ENCODE peak calls at places on chromosome 10, in eight cellular contexts. R, P, E, H, S, A, G and T are unnamed samples.

GRCh38 chr10:122062831-122063674 is 74.1 kb downstream of the TACC2 start:
- DNase-seq in R (peak; percentile 92), P (no peak), E (peak; percentile 84), H (peak; percentile 99), S (peak; percentile 76), A (no peak), G (peak; percentile 97), T (peak; percentile 49)

GRCh38 chr10:93553501-93554374 is 12.7 kb upstream of the FFAR4 start:
- DNase-seq in R (no peak), P (no peak), E (no peak), H (peak; percentile 22), S (no peak), A (no peak), G (peak; percentile 33), T (no peak)

GRCh38 chr10:19815478-19816419 is 483 bp upstream of the PLXDC2 start:
- DNase-seq in R (peak; percentile 85), P (no peak), E (peak; percentile 78), H (peak; percentile 13), S (peak; percentile 71), A (no peak), G (peak; percentile 91), T (peak; percentile 96)

GRCh38 chr10:51063659-51064535 is 10.4 kb upstream of the PRKG1 start:
- DNase-seq in R (no peak), P (no peak), E (no peak), H (peak; percentile 28), S (no peak), A (no peak), G (peak; percentile 62), T (peak; percentile 44)

GRCh38 chr10:15254808-15255655 is 86.5 kb upstream of the NMT2 start:
- DNase-seq in R (no peak), P (peak; percentile 18), E (no peak), H (no peak), S (no peak), A (no peak), G (no peak), T (no peak)

GRCh38 chr10:122019414-122019975 is 30.5 kb downstream of the TACC2 start:
- DNase-seq in R (no peak), P (no peak), E (no peak), H (peak; percentile 47), S (peak; percentile 74), A (no peak), G (no peak), T (no peak)

GRCh38 chr10:69389827-69390490 is 26.8 kb downstream of the TACR2 start:
- DNase-seq in R (no peak), P (no peak), E (no peak), H (peak; percentile 83), S (no peak), A (no peak), G (no peak), T (peak; percentile 72)

GRCh38 chr10:9342865-9343450 is 1288.5 kb downstream of the GATA3 start:
- DNase-seq in R (no peak), P (no peak), E (no peak), H (peak; percentile 36), S (no peak), A (no peak), G (peak; percentile 61), T (peak; percentile 48)

GRCh38 chr10:91162495-91163268 is 57.8 kb upstream of the PCGF5 start:
- DNase-seq in R (peak; percentile 86), P (peak; percentile 67), E (peak; percentile 81), H (peak; percentile 65), S (peak; percentile 87), A (peak; percentile 69), G (peak; percentile 54), T (peak; percentile 23)

GRCh38 chr10:68212721-68213352 is 19.1 kb downstream of the ATOH7 start:
- DNase-seq in R (no peak), P (no peak), E (no peak), H (peak; percentile 33), S (no peak), A (no peak), G (peak; percentile 73), T (peak; percentile 68)

GRCh38 chr10:18104223-18104872 is 35.9 kb upstream of the CACNB2 start:
- DNase-seq in R (peak; percentile 48), P (peak; percentile 6), E (peak; percentile 29), H (peak; percentile 52), S (peak; percentile 53), A (peak; percentile 2), G (peak; percentile 41), T (peak; percentile 75)

GRCh38 chr10:14674376-14675050 is 100.2 kb downstream of the FAM107B start:
- DNase-seq in R (no peak), P (no peak), E (no peak), H (no peak), S (no peak), A (no peak), G (no peak), T (no peak)

GRCh38 chr10:57964371-57964770 is 303.3 kb downstream of the IPMK start:
- DNase-seq in R (peak; percentile 81), P (no peak), E (peak; percentile 13), H (peak; percentile 33), S (no peak), A (no peak), G (no peak), T (peak; percentile 3)

GRCh38 chr10:89129850-89130396 is 77.2 kb downstream of the CH25H start:
- DNase-seq in R (peak; percentile 23), P (no peak), E (peak; percentile 15), H (no peak), S (peak; percentile 22), A (no peak), G (no peak), T (no peak)

GRCh38 chr10:43944742-43945730 is 296.4 kb upstream of the ZNF32 start:
- DNase-seq in R (no peak), P (no peak), E (no peak), H (no peak), S (no peak), A (no peak), G (peak; percentile 54), T (no peak)

GRCh38 chr10:132057191-132057681 is 8.5 kb upstream of the JAKMIP3 start:
- DNase-seq in R (no peak), P (no peak), E (no peak), H (no peak), S (no peak), A (no peak), G (no peak), T (no peak)

GRCh38 chr10:51007781-51008180 is 66.5 kb upstream of the PRKG1 start:
- DNase-seq in R (no peak), P (no peak), E (no peak), H (no peak), S (no peak), A (no peak), G (peak; percentile 60), T (no peak)

GRCh38 chr10:76918106-76918505 is 719.5 kb downstream of the KCNMA1 start:
- DNase-seq in R (no peak), P (no peak), E (no peak), H (no peak), S (no peak), A (no peak), G (no peak), T (no peak)

DNA sequence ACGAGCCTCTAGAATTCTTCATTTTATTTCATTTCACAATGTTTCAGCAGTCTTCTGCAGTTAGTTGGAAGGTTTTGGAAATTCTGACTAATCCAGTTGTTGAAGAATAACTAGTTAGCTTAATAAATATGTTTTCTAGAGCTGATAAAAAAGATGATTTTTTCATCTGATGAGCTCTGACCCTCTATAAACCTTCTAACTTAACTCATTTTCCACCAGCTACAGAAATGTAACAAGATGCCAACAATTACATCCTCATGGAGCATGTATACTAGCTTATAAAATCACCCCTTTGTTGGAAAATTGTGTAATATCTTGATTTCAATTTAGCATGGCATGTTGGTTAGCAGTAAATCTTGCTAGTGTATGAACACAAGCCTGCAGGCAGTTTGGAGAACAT is 33.1 kb downstream of the KAT6B start:
- DNase-seq in R (no peak), P (no peak), E (no peak), H (no peak), S (no peak), A (no peak), G (no peak), T (peak; percentile 25)
- H3K27ac ChIP-seq in R (no peak overlapping the region), P (no peak overlapping the region), E (no peak overlapping the region), H (no peak overlapping the region), S (no peak overlapping the region), A (no peak overlapping the region), G (no peak overlapping the region), T (no peak overlapping the region)

DNA sequence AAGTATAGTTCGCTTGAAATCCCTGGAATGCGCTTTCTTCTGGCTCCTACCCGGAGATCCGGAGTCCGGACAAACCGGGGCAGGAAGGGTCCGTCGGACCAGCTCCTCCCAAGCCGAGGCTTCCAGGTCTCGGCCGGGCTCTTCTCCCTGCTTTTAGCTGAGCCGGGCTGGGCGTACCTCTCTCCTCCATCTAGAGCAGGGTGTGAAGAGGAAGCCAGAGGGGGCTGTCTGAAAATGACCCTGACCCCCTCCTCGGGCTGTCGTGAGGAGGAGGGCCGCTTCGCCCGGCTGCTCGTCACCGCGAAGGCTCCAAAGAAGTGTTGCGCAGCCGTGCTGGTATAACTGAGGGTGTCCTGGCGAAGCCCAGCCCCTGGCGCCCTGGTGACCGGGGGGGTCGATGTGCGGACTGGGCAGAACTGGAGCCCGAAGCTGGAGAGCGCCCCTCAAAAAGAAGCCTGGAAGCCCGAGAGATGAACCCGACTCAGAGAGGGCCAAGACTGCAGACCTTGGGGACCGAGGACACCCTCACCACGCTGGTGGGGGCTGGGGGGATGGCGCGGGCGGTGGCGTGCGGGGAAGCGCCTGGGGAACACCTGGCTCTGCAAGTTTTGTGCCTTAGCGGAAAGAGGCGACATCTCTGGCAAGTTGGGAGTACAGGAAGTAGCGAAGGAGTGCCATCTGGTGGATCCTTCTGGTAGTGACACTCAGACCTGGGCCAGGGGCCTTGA is 5.7 kb downstream of the KAZALD1 start:
- DNase-seq in R (peak; percentile 71), P (peak; percentile 64), E (peak; percentile 64), H (peak; percentile 90), S (peak; percentile 59), A (peak; percentile 69), G (peak; percentile 84), T (peak; percentile 91)
- H3K27ac ChIP-seq in R (peak overlapping the region; percentile 99), P (no peak overlapping the region), E (no peak overlapping the region), H (peak overlapping the region; percentile 87), S (no peak overlapping the region), A (no peak overlapping the region), G (no peak overlapping the region), T (peak overlapping the region; percentile 73)

DNA sequence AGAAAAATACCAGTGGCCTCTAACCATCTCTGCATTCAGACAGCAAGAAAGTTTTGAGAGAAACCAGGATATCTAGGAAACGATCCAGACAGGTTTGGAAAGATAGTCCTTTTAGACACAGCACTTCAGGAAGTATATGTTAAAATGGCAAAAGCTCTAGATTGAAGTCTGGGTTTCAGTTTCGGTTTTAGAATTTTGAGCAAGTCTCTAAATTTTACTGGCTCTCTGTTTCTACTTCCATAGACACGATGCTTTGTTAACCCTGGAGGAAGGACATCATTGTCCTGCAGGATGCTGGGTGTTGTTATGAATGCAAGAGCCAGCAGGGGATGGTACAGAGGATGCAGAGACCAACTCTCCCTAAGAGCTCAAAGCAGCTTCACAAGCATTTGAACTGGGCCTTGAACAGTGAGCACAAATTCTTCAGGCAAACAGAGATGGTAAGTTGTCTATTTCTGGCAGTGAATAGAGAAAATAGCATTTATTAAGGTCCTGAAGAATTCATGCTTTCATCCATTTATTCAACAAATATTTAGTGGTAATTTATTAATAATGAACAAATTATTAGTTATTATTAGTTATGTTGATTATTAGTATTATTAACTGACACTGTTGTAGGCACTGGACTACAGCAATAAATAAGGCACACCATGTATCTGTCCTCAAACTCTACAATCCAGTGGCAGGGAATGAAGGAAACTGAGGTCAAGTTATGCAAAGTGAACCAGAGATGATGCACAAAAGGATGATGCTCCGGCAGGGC is 152.7 kb upstream of the NRP1 start:
- DNase-seq in R (no peak), P (no peak), E (no peak), H (peak; percentile 44), S (no peak), A (no peak), G (peak; percentile 40), T (peak; percentile 4)
- H3K27ac ChIP-seq in R (no peak overlapping the region), P (no peak overlapping the region), E (no peak overlapping the region), H (no peak overlapping the region), S (no peak overlapping the region), A (no peak overlapping the region), G (no peak overlapping the region), T (no peak overlapping the region)

GRCh38 chr10:21427804-21428481 is 97.5 kb downstream of the SKIDA1 start:
- DNase-seq in R (no peak), P (no peak), E (no peak), H (peak; percentile 76), S (no peak), A (no peak), G (peak; percentile 41), T (no peak)
- H3K27ac ChIP-seq in R (no peak overlapping the region), P (no peak overlapping the region), E (no peak overlapping the region), H (peak overlapping the region; percentile 1), S (no peak overlapping the region), A (no peak overlapping the region), G (no peak overlapping the region), T (peak overlapping the region; percentile 16)